ENCODE peak calls at places on chromosomes 12 and 14, in ten cellular contexts. One of them, this sample, is unnamed.

GRCh38 chr12:13530966-13531365 is 334.4 kb downstream of the EMP1 start:
- DNase-seq in RWPE1: no peak
- DNase-seq in lung microvascular endothelial cell: no peak
- DNase-seq in Kasumi-1: no peak
- DNase-seq in HT1080: no peak
- DNase-seq in GM03348: no peak
- DNase-seq in Panc1: no peak
- DNase-seq in activated T-cell treated with anti-CD3 and anti-CD28 coated beads, Interleukin-2, amount 50 U/mL, for 72 hours: no peak
- DNase-seq in cardiac fibroblast: no peak
- DNase-seq in CD8-positive, alpha-beta T cell: no peak
- DNase-seq in this sample: no peak

GRCh38 chr14:54902521-54903420 is at the start of gene GCH1:
- DNase-seq in lung microvascular endothelial cell: peak; percentile 83
- DNase-seq in cardiac fibroblast: peak; percentile 62
- DNase-seq in CD8-positive, alpha-beta T cell: peak; percentile 83
- DNase-seq in Kasumi-1: peak; percentile 76
- DNase-seq in HT1080: peak; percentile 61
- DNase-seq in activated T-cell treated with anti-CD3 and anti-CD28 coated beads, Interleukin-2, amount 50 U/mL, for 72 hours: peak; percentile 87
- DNase-seq in Panc1: no peak
- DNase-seq in RWPE1: peak; percentile 60
- DNase-seq in GM03348: peak; percentile 92
- DNase-seq in this sample: peak; percentile 72

GRCh38 chr14:92976268-92976667 is 53.3 kb downstream of the CHGA start:
- DNase-seq in GM03348: no peak
- DNase-seq in RWPE1: no peak
- DNase-seq in CD8-positive, alpha-beta T cell: no peak
- DNase-seq in Panc1: no peak
- DNase-seq in activated T-cell treated with anti-CD3 and anti-CD28 coated beads, Interleukin-2, amount 50 U/mL, for 72 hours: no peak
- DNase-seq in HT1080: no peak
- DNase-seq in lung microvascular endothelial cell: no peak
- DNase-seq in cardiac fibroblast: no peak
- DNase-seq in Kasumi-1: no peak
- DNase-seq in this sample: no peak

GRCh38 chr14:67359319-67359774 is 257 bp downstream of the ATP6V1D start:
- DNase-seq in lung microvascular endothelial cell: no peak
- DNase-seq in activated T-cell treated with anti-CD3 and anti-CD28 coated beads, Interleukin-2, amount 50 U/mL, for 72 hours: no peak
- DNase-seq in Panc1: no peak
- DNase-seq in HT1080: no peak
- DNase-seq in cardiac fibroblast: peak; percentile 57
- DNase-seq in GM03348: peak; percentile 66
- DNase-seq in Kasumi-1: no peak
- DNase-seq in RWPE1: peak; percentile 71
- DNase-seq in CD8-positive, alpha-beta T cell: no peak
- DNase-seq in this sample: no peak

GRCh38 chr14:103522028-103522581 is 525 bp downstream of the CKB start:
- DNase-seq in HT1080: no peak
- DNase-seq in lung microvascular endothelial cell: no peak
- DNase-seq in Panc1: no peak
- DNase-seq in cardiac fibroblast: no peak
- DNase-seq in GM03348: peak; percentile 26
- DNase-seq in Kasumi-1: no peak
- DNase-seq in activated T-cell treated with anti-CD3 and anti-CD28 coated beads, Interleukin-2, amount 50 U/mL, for 72 hours: no peak
- DNase-seq in CD8-positive, alpha-beta T cell: no peak
- DNase-seq in RWPE1: no peak
- DNase-seq in this sample: peak; percentile 64

GRCh38 chr12:5889381-5890047 is 55.5 kb downstream of the ANO2 start:
- DNase-seq in RWPE1: peak; percentile 2
- DNase-seq in Panc1: no peak
- DNase-seq in HT1080: peak; percentile 29
- DNase-seq in lung microvascular endothelial cell: no peak
- DNase-seq in activated T-cell treated with anti-CD3 and anti-CD28 coated beads, Interleukin-2, amount 50 U/mL, for 72 hours: peak; percentile 27
- DNase-seq in cardiac fibroblast: no peak
- DNase-seq in GM03348: no peak
- DNase-seq in CD8-positive, alpha-beta T cell: no peak
- DNase-seq in Kasumi-1: no peak
- DNase-seq in this sample: no peak

GRCh38 chr12:122067966-122068365 is 10.6 kb upstream of the MLXIP start:
- DNase-seq in CD8-positive, alpha-beta T cell: peak; percentile 73
- DNase-seq in RWPE1: no peak
- DNase-seq in lung microvascular endothelial cell: peak; percentile 69
- DNase-seq in Panc1: no peak
- DNase-seq in cardiac fibroblast: peak; percentile 27
- DNase-seq in GM03348: no peak
- DNase-seq in activated T-cell treated with anti-CD3 and anti-CD28 coated beads, Interleukin-2, amount 50 U/mL, for 72 hours: peak; percentile 48
- DNase-seq in HT1080: no peak
- DNase-seq in Kasumi-1: no peak
- DNase-seq in this sample: no peak

GRCh38 chr14:64788706-64789105 is 84.5 kb downstream of the PLEKHG3 start:
- DNase-seq in RWPE1: peak; percentile 75
- DNase-seq in HT1080: peak; percentile 93
- DNase-seq in CD8-positive, alpha-beta T cell: no peak
- DNase-seq in GM03348: peak; percentile 81
- DNase-seq in lung microvascular endothelial cell: peak; percentile 77
- DNase-seq in cardiac fibroblast: peak; percentile 85
- DNase-seq in Kasumi-1: no peak
- DNase-seq in Panc1: no peak
- DNase-seq in activated T-cell treated with anti-CD3 and anti-CD28 coated beads, Interleukin-2, amount 50 U/mL, for 72 hours: no peak
- DNase-seq in this sample: no peak

GRCh38 chr12:108641446-108642268 is 8.0 kb upstream of the SELPLG start:
- DNase-seq in Kasumi-1: no peak
- DNase-seq in GM03348: no peak
- DNase-seq in CD8-positive, alpha-beta T cell: no peak
- DNase-seq in HT1080: no peak
- DNase-seq in cardiac fibroblast: no peak
- DNase-seq in activated T-cell treated with anti-CD3 and anti-CD28 coated beads, Interleukin-2, amount 50 U/mL, for 72 hours: no peak
- DNase-seq in lung microvascular endothelial cell: no peak
- DNase-seq in Panc1: no peak
- DNase-seq in RWPE1: no peak
- DNase-seq in this sample: no peak

GRCh38 chr12:68613209-68613904 is 2.7 kb downstream of the RAP1B start:
- DNase-seq in CD8-positive, alpha-beta T cell: no peak
- DNase-seq in Kasumi-1: no peak
- DNase-seq in RWPE1: no peak
- DNase-seq in HT1080: no peak
- DNase-seq in activated T-cell treated with anti-CD3 and anti-CD28 coated beads, Interleukin-2, amount 50 U/mL, for 72 hours: peak; percentile 52
- DNase-seq in lung microvascular endothelial cell: no peak
- DNase-seq in GM03348: no peak
- DNase-seq in cardiac fibroblast: no peak
- DNase-seq in Panc1: no peak
- DNase-seq in this sample: no peak

GRCh38 chr12:41795910-41796309 is 348.8 kb downstream of the GXYLT1 start:
- DNase-seq in activated T-cell treated with anti-CD3 and anti-CD28 coated beads, Interleukin-2, amount 50 U/mL, for 72 hours: no peak
- DNase-seq in CD8-positive, alpha-beta T cell: no peak
- DNase-seq in RWPE1: no peak
- DNase-seq in Kasumi-1: no peak
- DNase-seq in HT1080: no peak
- DNase-seq in Panc1: no peak
- DNase-seq in GM03348: no peak
- DNase-seq in cardiac fibroblast: no peak
- DNase-seq in lung microvascular endothelial cell: peak; percentile 5
- DNase-seq in this sample: no peak

GRCh38 chr12:108310489-108310888 is 28.6 kb downstream of the CMKLR1 start:
- DNase-seq in RWPE1: no peak
- DNase-seq in Panc1: no peak
- DNase-seq in cardiac fibroblast: peak; percentile 18
- DNase-seq in CD8-positive, alpha-beta T cell: no peak
- DNase-seq in Kasumi-1: no peak
- DNase-seq in lung microvascular endothelial cell: no peak
- DNase-seq in activated T-cell treated with anti-CD3 and anti-CD28 coated beads, Interleukin-2, amount 50 U/mL, for 72 hours: no peak
- DNase-seq in GM03348: no peak
- DNase-seq in HT1080: no peak
- DNase-seq in this sample: no peak

GRCh38 chr14:23828611-23829010 is 125.0 kb upstream of the DHRS4 start:
- DNase-seq in Panc1: no peak
- DNase-seq in RWPE1: no peak
- DNase-seq in HT1080: no peak
- DNase-seq in activated T-cell treated with anti-CD3 and anti-CD28 coated beads, Interleukin-2, amount 50 U/mL, for 72 hours: no peak
- DNase-seq in lung microvascular endothelial cell: no peak
- DNase-seq in cardiac fibroblast: no peak
- DNase-seq in Kasumi-1: peak; percentile 90
- DNase-seq in CD8-positive, alpha-beta T cell: no peak
- DNase-seq in GM03348: no peak
- DNase-seq in this sample: no peak

GRCh38 chr12:126343352-126343751 is 1278.1 kb downstream of the AACS start:
- DNase-seq in Panc1: no peak
- DNase-seq in Kasumi-1: no peak
- DNase-seq in CD8-positive, alpha-beta T cell: no peak
- DNase-seq in lung microvascular endothelial cell: no peak
- DNase-seq in HT1080: no peak
- DNase-seq in RWPE1: no peak
- DNase-seq in GM03348: no peak
- DNase-seq in cardiac fibroblast: no peak
- DNase-seq in activated T-cell treated with anti-CD3 and anti-CD28 coated beads, Interleukin-2, amount 50 U/mL, for 72 hours: no peak
- DNase-seq in this sample: no peak

GRCh38 chr12:68406134-68406576 is 74.0 kb upstream of the MDM1 start:
- DNase-seq in CD8-positive, alpha-beta T cell: no peak
- DNase-seq in activated T-cell treated with anti-CD3 and anti-CD28 coated beads, Interleukin-2, amount 50 U/mL, for 72 hours: no peak
- DNase-seq in HT1080: peak; percentile 88
- DNase-seq in Panc1: no peak
- DNase-seq in lung microvascular endothelial cell: peak; percentile 99
- DNase-seq in RWPE1: peak; percentile 45
- DNase-seq in Kasumi-1: peak; percentile 93
- DNase-seq in GM03348: peak; percentile 87
- DNase-seq in cardiac fibroblast: peak; percentile 99
- DNase-seq in this sample: peak; percentile 40

GRCh38 chr12:105253882-105254513 is 18.0 kb upstream of the APPL2 start:
- DNase-seq in cardiac fibroblast: peak; percentile 62
- DNase-seq in Panc1: no peak
- DNase-seq in Kasumi-1: no peak
- DNase-seq in HT1080: peak; percentile 86
- DNase-seq in CD8-positive, alpha-beta T cell: no peak
- DNase-seq in activated T-cell treated with anti-CD3 and anti-CD28 coated beads, Interleukin-2, amount 50 U/mL, for 72 hours: no peak
- DNase-seq in RWPE1: peak; percentile 84
- DNase-seq in lung microvascular endothelial cell: peak; percentile 80
- DNase-seq in GM03348: peak; percentile 72
- DNase-seq in this sample: no peak

GRCh38 chr12:4114986-4115385 is 158.6 kb upstream of the CCND2 start:
- DNase-seq in Panc1: no peak
- DNase-seq in Kasumi-1: no peak
- DNase-seq in lung microvascular endothelial cell: no peak
- DNase-seq in RWPE1: no peak
- DNase-seq in activated T-cell treated with anti-CD3 and anti-CD28 coated beads, Interleukin-2, amount 50 U/mL, for 72 hours: peak; percentile 55
- DNase-seq in cardiac fibroblast: no peak
- DNase-seq in HT1080: no peak
- DNase-seq in CD8-positive, alpha-beta T cell: no peak
- DNase-seq in GM03348: no peak
- DNase-seq in this sample: no peak

GRCh38 chr14:92657457-92658142 is 90.8 kb downstream of the LGMN start:
- DNase-seq in cardiac fibroblast: no peak
- DNase-seq in HT1080: no peak
- DNase-seq in Panc1: no peak
- DNase-seq in lung microvascular endothelial cell: no peak
- DNase-seq in activated T-cell treated with anti-CD3 and anti-CD28 coated beads, Interleukin-2, amount 50 U/mL, for 72 hours: no peak
- DNase-seq in RWPE1: no peak
- DNase-seq in GM03348: no peak
- DNase-seq in CD8-positive, alpha-beta T cell: no peak
- DNase-seq in Kasumi-1: peak; percentile 90
- DNase-seq in this sample: no peak

GRCh38 chr14:39318574-39318973 is 84.9 kb downstream of the MIA2 start:
- DNase-seq in GM03348: no peak
- DNase-seq in activated T-cell treated with anti-CD3 and anti-CD28 coated beads, Interleukin-2, amount 50 U/mL, for 72 hours: no peak
- DNase-seq in Kasumi-1: no peak
- DNase-seq in HT1080: no peak
- DNase-seq in cardiac fibroblast: no peak
- DNase-seq in RWPE1: no peak
- DNase-seq in Panc1: no peak
- DNase-seq in lung microvascular endothelial cell: no peak
- DNase-seq in CD8-positive, alpha-beta T cell: no peak
- DNase-seq in this sample: no peak

GRCh38 chr14:71625175-71625574 is 307.1 kb upstream of the RGS6 start:
- DNase-seq in lung microvascular endothelial cell: no peak
- DNase-seq in HT1080: no peak
- DNase-seq in RWPE1: no peak
- DNase-seq in Panc1: no peak
- DNase-seq in GM03348: no peak
- DNase-seq in CD8-positive, alpha-beta T cell: no peak
- DNase-seq in cardiac fibroblast: no peak
- DNase-seq in Kasumi-1: no peak
- DNase-seq in activated T-cell treated with anti-CD3 and anti-CD28 coated beads, Interleukin-2, amount 50 U/mL, for 72 hours: no peak
- DNase-seq in this sample: no peak

GRCh38 chr12:29427964-29428363 is 47.0 kb upstream of the ERGIC2 start:
- DNase-seq in HT1080: no peak
- DNase-seq in GM03348: no peak
- DNase-seq in CD8-positive, alpha-beta T cell: no peak
- DNase-seq in lung microvascular endothelial cell: no peak
- DNase-seq in RWPE1: no peak
- DNase-seq in Panc1: no peak
- DNase-seq in activated T-cell treated with anti-CD3 and anti-CD28 coated beads, Interleukin-2, amount 50 U/mL, for 72 hours: peak; percentile 5
- DNase-seq in cardiac fibroblast: peak; percentile 44
- DNase-seq in Kasumi-1: peak; percentile 88
- DNase-seq in this sample: no peak

GRCh38 chr14:77077040-77077439 is 21.0 kb upstream of the CIPC start:
- DNase-seq in CD8-positive, alpha-beta T cell: no peak
- DNase-seq in cardiac fibroblast: peak; percentile 46
- DNase-seq in activated T-cell treated with anti-CD3 and anti-CD28 coated beads, Interleukin-2, amount 50 U/mL, for 72 hours: no peak
- DNase-seq in HT1080: no peak
- DNase-seq in Panc1: no peak
- DNase-seq in GM03348: no peak
- DNase-seq in RWPE1: no peak
- DNase-seq in Kasumi-1: no peak
- DNase-seq in lung microvascular endothelial cell: no peak
- DNase-seq in this sample: no peak

GRCh38 chr14:101836131-101836530 is 74.6 kb downstream of the PPP2R5C start:
- DNase-seq in Kasumi-1: no peak
- DNase-seq in lung microvascular endothelial cell: peak; percentile 73
- DNase-seq in activated T-cell treated with anti-CD3 and anti-CD28 coated beads, Interleukin-2, amount 50 U/mL, for 72 hours: no peak
- DNase-seq in cardiac fibroblast: peak; percentile 47
- DNase-seq in Panc1: no peak
- DNase-seq in GM03348: peak; percentile 64
- DNase-seq in HT1080: no peak
- DNase-seq in CD8-positive, alpha-beta T cell: no peak
- DNase-seq in RWPE1: no peak
- DNase-seq in this sample: no peak

GRCh38 chr14:58171090-58171489 is 19.1 kb upstream of the ARMH4 start:
- DNase-seq in RWPE1: peak; percentile 94
- DNase-seq in Kasumi-1: peak; percentile 87
- DNase-seq in cardiac fibroblast: peak; percentile 79
- DNase-seq in lung microvascular endothelial cell: peak; percentile 70
- DNase-seq in Panc1: peak; percentile 35
- DNase-seq in GM03348: peak; percentile 92
- DNase-seq in activated T-cell treated with anti-CD3 and anti-CD28 coated beads, Interleukin-2, amount 50 U/mL, for 72 hours: peak; percentile 58
- DNase-seq in HT1080: peak; percentile 88
- DNase-seq in CD8-positive, alpha-beta T cell: no peak
- DNase-seq in this sample: peak; percentile 60

GRCh38 chr12:11078246-11078645 is 13.9 kb downstream of the TAS2R43 start:
- DNase-seq in RWPE1: no peak
- DNase-seq in Panc1: no peak
- DNase-seq in GM03348: no peak
- DNase-seq in HT1080: no peak
- DNase-seq in cardiac fibroblast: no peak
- DNase-seq in Kasumi-1: no peak
- DNase-seq in activated T-cell treated with anti-CD3 and anti-CD28 coated beads, Interleukin-2, amount 50 U/mL, for 72 hours: no peak
- DNase-seq in lung microvascular endothelial cell: no peak
- DNase-seq in CD8-positive, alpha-beta T cell: no peak
- DNase-seq in this sample: no peak

GRCh38 chr12:117012189-117012805 is 86.9 kb downstream of the TESC start:
- DNase-seq in CD8-positive, alpha-beta T cell: no peak
- DNase-seq in RWPE1: peak; percentile 49
- DNase-seq in cardiac fibroblast: peak; percentile 47
- DNase-seq in lung microvascular endothelial cell: no peak
- DNase-seq in GM03348: peak; percentile 70
- DNase-seq in activated T-cell treated with anti-CD3 and anti-CD28 coated beads, Interleukin-2, amount 50 U/mL, for 72 hours: no peak
- DNase-seq in Panc1: no peak
- DNase-seq in Kasumi-1: peak; percentile 2
- DNase-seq in HT1080: no peak
- DNase-seq in this sample: no peak

GRCh38 chr12:75783093-75783877 is 248.3 kb downstream of the PHLDA1 start:
- DNase-seq in lung microvascular endothelial cell: no peak
- DNase-seq in GM03348: peak; percentile 24
- DNase-seq in activated T-cell treated with anti-CD3 and anti-CD28 coated beads, Interleukin-2, amount 50 U/mL, for 72 hours: no peak
- DNase-seq in CD8-positive, alpha-beta T cell: no peak
- DNase-seq in Panc1: no peak
- DNase-seq in HT1080: no peak
- DNase-seq in cardiac fibroblast: no peak
- DNase-seq in Kasumi-1: no peak
- DNase-seq in RWPE1: no peak
- DNase-seq in this sample: no peak

GRCh38 chr12:3540387-3541320 is 49.7 kb downstream of the PRMT8 start:
- DNase-seq in Panc1: no peak
- DNase-seq in GM03348: no peak
- DNase-seq in activated T-cell treated with anti-CD3 and anti-CD28 coated beads, Interleukin-2, amount 50 U/mL, for 72 hours: no peak
- DNase-seq in CD8-positive, alpha-beta T cell: peak; percentile 42
- DNase-seq in Kasumi-1: no peak
- DNase-seq in lung microvascular endothelial cell: no peak
- DNase-seq in HT1080: no peak
- DNase-seq in cardiac fibroblast: no peak
- DNase-seq in RWPE1: no peak
- DNase-seq in this sample: no peak